ENCODE peak calls at places on chromosomes 7 and 10, in six cellular contexts. X, H, E, D, C and K are unnamed samples.
A peak's percentile ranks its signal among the peaks of the same experiment; 100 is the strongest.

GRCh38 chr10:124995605-124996004 is 53.7 kb downstream of the ZRANB1 start:
- DNase-seq in C (no peak), E (no peak), H (no peak), X (peak; percentile 6), D (no peak), K (no peak)

GRCh38 chr10:99731296-99732032 is 463 bp downstream of the COX15 start:
- DNase-seq in X (no peak), E (no peak), C (no peak), H (no peak), D (no peak), K (peak; percentile 46)

GRCh38 chr7:134785842-134786241 is 6.4 kb downstream of the CALD1 start:
- DNase-seq in D (peak; percentile 3), E (no peak), X (no peak), C (no peak), H (no peak), K (no peak)

GRCh38 chr10:124824507-124824906 is 22.9 kb downstream of the ABRAXAS2 start:
- DNase-seq in X (no peak), E (no peak), C (no peak), H (no peak), D (no peak), K (no peak)

GRCh38 chr10:131578472-131578970 is 267.0 kb upstream of the TCERG1L start:
- DNase-seq in X (no peak), C (no peak), D (no peak), H (no peak), E (no peak), K (no peak)

GRCh38 chr10:62278461-62278910 is 9.8 kb upstream of the RTKN2 start:
- DNase-seq in C (no peak), X (no peak), E (no peak), H (no peak), D (no peak), K (no peak)

GRCh38 chr10:47453435-47454293 is 30.3 kb downstream of the ANXA8 start:
- DNase-seq in E (peak; percentile 16), C (no peak), H (no peak), D (no peak), X (no peak), K (no peak)

GRCh38 chr10:96259884-96260511 is 11.4 kb downstream of the BLNK start:
- DNase-seq in H (no peak), X (no peak), C (no peak), D (no peak), E (no peak), K (no peak)

GRCh38 chr7:46682841-46683624 is 762.0 kb upstream of the IGFBP3 start:
- DNase-seq in D (no peak), E (no peak), X (no peak), C (no peak), H (no peak), K (no peak)

GRCh38 chr10:100970076-100970913 is 991 bp downstream of the SEMA4G start:
- DNase-seq in H (no peak), X (peak; percentile 66), C (no peak), E (peak; percentile 68), D (no peak), K (no peak)

GRCh38 chr7:105718511-105718925 is 137.2 kb upstream of the EFCAB10 start:
- DNase-seq in X (no peak), D (no peak), H (no peak), C (no peak), E (no peak), K (no peak)

GRCh38 chr7:4886671-4887070 is 3.2 kb upstream of the RADIL start:
- DNase-seq in E (no peak), C (no peak), X (no peak), H (no peak), D (no peak), K (no peak)

GRCh38 chr10:689433-690226 is at the start of gene DIP2C:
- DNase-seq in D (peak; percentile 41), H (no peak), C (no peak), E (no peak), X (peak; percentile 70), K (no peak)

GRCh38 chr7:35729061-35729783 is 34.3 kb upstream of the HERPUD2 start:
- DNase-seq in C (no peak), X (no peak), H (no peak), E (peak; percentile 56), D (no peak), K (no peak)